ENCODE peak calls at places on chromosomes 11 and 22, in eight cellular contexts. C, J, O, F, Z, M, I and H are unnamed samples.

GRCh38 chr11:68326334-68327215 is 14.2 kb downstream of the LRP5 start:
- DNase-seq in C (no peak), J (no peak), O (no peak), F (no peak), Z (no peak), M (no peak), I (no peak), H (no peak)

GRCh38 chr11:68282141-68282860 is 10.5 kb upstream of the C11orf24 start:
- DNase-seq in C (no peak), J (no peak), O (no peak), F (peak; percentile 56), Z (no peak), M (no peak), I (peak; percentile 36), H (no peak)

GRCh38 chr11:121312483-121312882 is 19.9 kb downstream of the SC5D start:
- DNase-seq in C (no peak), J (no peak), O (no peak), F (no peak), Z (no peak), M (no peak), I (no peak), H (no peak)

GRCh38 chr22:30273196-30273595 is 6.5 kb upstream of the OSM start:
- DNase-seq in C (no peak), J (no peak), O (no peak), F (no peak), Z (no peak), M (no peak), I (no peak), H (no peak)

GRCh38 chr11:36306888-36307287 is 10.8 kb downstream of the PRR5L start:
- DNase-seq in C (no peak), J (no peak), O (no peak), F (no peak), Z (no peak), M (peak; percentile 66), I (no peak), H (no peak)

GRCh38 chr11:133040289-133040893 is 491.9 kb downstream of the OPCML start:
- DNase-seq in C (no peak), J (no peak), O (no peak), F (no peak), Z (no peak), M (no peak), I (no peak), H (no peak)

GRCh38 chr11:60634151-60634550 is 65.3 kb upstream of the MS4A8 start:
- DNase-seq in C (no peak), J (no peak), O (no peak), F (peak; percentile 34), Z (no peak), M (peak; percentile 57), I (no peak), H (no peak)

GRCh38 chr22:18070556-18071306 is 7.1 kb upstream of the PEX26 start:
- DNase-seq in C (no peak), J (no peak), O (no peak), F (no peak), Z (peak; percentile 46), M (no peak), I (no peak), H (no peak)

GRCh38 chr11:68584991-68585524 is 99.3 kb upstream of the GAL start:
- DNase-seq in C (no peak), J (no peak), O (peak; percentile 6), F (no peak), Z (no peak), M (no peak), I (no peak), H (no peak)

GRCh38 chr11:28963189-28963588 is 855.0 kb downstream of the METTL15 start:
- DNase-seq in C (no peak), J (peak; percentile 78), O (no peak), F (no peak), Z (no peak), M (no peak), I (no peak), H (no peak)

GRCh38 chr22:39349506-39349966 is 255 bp upstream of the SYNGR1 start:
- DNase-seq in C (no peak), J (no peak), O (no peak), F (peak; percentile 52), Z (no peak), M (peak; percentile 88), I (peak; percentile 49), H (peak; percentile 70)

GRCh38 chr11:34732831-34733230 is 111.9 kb downstream of the EHF start:
- DNase-seq in C (no peak), J (no peak), O (no peak), F (no peak), Z (no peak), M (no peak), I (no peak), H (no peak)

GRCh38 chr11:130163346-130164220 is 4.0 kb downstream of the ST14 start:
- DNase-seq in C (no peak), J (no peak), O (no peak), F (no peak), Z (no peak), M (no peak), I (no peak), H (no peak)

GRCh38 chr11:118622376-118623290 is 15.2 kb downstream of the PHLDB1 start:
- DNase-seq in C (no peak), J (no peak), O (peak; percentile 58), F (no peak), Z (peak; percentile 81), M (peak; percentile 49), I (no peak), H (peak; percentile 88)

GRCh38 chr11:66418168-66418985 is 2.5 kb upstream of the NPAS4 start:
- DNase-seq in C (peak; percentile 78), J (peak; percentile 87), O (peak; percentile 96), F (peak; percentile 26), Z (peak; percentile 96), M (peak; percentile 95), I (peak; percentile 71), H (peak; percentile 91)

GRCh38 chr22:32120603-32121002 is 38.5 kb downstream of the C22orf42 start:
- DNase-seq in C (no peak), J (no peak), O (no peak), F (no peak), Z (no peak), M (no peak), I (no peak), H (no peak)

GRCh38 chr11:46564459-46564858 is 29.4 kb downstream of the AMBRA1 start:
- DNase-seq in C (no peak), J (no peak), O (no peak), F (no peak), Z (no peak), M (no peak), I (no peak), H (no peak)

DNA sequence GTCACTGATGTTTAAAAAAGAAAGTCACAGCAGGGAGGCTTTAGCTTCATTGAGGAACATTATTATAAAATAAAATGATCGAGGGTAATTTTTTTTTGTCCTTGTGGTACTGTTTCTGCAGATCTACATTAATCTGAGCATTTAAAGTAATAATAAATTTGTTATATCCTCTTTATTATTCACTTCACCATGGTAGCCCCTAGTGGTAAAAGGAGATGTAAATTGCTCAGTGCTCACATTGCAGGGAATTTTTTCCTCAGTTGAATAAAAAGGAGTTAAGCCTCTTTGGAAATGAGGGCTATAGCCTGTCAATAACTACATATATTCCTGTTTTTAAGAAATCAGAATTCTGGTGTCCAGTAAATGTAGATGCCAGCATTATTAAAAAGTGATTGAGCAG is 99.7 kb upstream of the VPREB1 start:
- DNase-seq in C (no peak), J (no peak), O (no peak), F (no peak), Z (no peak), M (no peak), I (no peak), H (no peak)
- H3K27me3 ChIP-seq in C (no peaks in the 10 kb centered on the region), J (peaks cover 6% of the 10 kb centered on the region), O (peaks cover 51% of the 10 kb centered on the region), F (no peaks in the 10 kb centered on the region), Z (peaks cover 15% of the 10 kb centered on the region), M (peaks cover 100% of the 10 kb centered on the region), I (peaks cover 3% of the 10 kb centered on the region), H (no peaks in the 10 kb centered on the region)

GRCh38 chr11:128889657-128890213 is 1.4 kb upstream of the KCNJ5 start:
- DNase-seq in C (no peak), J (no peak), O (no peak), F (no peak), Z (no peak), M (peak; percentile 40), I (no peak), H (no peak)
- H3K27me3 ChIP-seq in C (no peaks in the 10 kb centered on the region), J (peaks cover 32% of the 10 kb centered on the region), O (peaks cover 33% of the 10 kb centered on the region), F (peaks cover 1% of the 10 kb centered on the region), Z (peaks cover 3% of the 10 kb centered on the region), M (peaks cover 84% of the 10 kb centered on the region), I (peaks cover 15% of the 10 kb centered on the region), H (no peaks in the 10 kb centered on the region)

GRCh38 chr11:111302298-111302697 is 4.0 kb downstream of the POU2AF3 start:
- DNase-seq in C (no peak), J (no peak), O (no peak), F (no peak), Z (no peak), M (no peak), I (no peak), H (no peak)

GRCh38 chr11:111301840-111302113 is 3.4 kb downstream of the POU2AF3 start:
- DNase-seq in C (no peak), J (no peak), O (no peak), F (no peak), Z (no peak), M (no peak), I (no peak), H (no peak)

GRCh38 chr11:111300569-111300968 is 2.2 kb downstream of the POU2AF3 start:
- DNase-seq in C (no peak), J (no peak), O (no peak), F (no peak), Z (no peak), M (no peak), I (no peak), H (no peak)

GRCh38 chr11:111299111-111300026 is 1.0 kb downstream of the POU2AF3 start:
- DNase-seq in C (no peak), J (no peak), O (peak; percentile 11), F (no peak), Z (peak; percentile 81), M (peak; percentile 75), I (no peak), H (peak; percentile 73)

DNA sequence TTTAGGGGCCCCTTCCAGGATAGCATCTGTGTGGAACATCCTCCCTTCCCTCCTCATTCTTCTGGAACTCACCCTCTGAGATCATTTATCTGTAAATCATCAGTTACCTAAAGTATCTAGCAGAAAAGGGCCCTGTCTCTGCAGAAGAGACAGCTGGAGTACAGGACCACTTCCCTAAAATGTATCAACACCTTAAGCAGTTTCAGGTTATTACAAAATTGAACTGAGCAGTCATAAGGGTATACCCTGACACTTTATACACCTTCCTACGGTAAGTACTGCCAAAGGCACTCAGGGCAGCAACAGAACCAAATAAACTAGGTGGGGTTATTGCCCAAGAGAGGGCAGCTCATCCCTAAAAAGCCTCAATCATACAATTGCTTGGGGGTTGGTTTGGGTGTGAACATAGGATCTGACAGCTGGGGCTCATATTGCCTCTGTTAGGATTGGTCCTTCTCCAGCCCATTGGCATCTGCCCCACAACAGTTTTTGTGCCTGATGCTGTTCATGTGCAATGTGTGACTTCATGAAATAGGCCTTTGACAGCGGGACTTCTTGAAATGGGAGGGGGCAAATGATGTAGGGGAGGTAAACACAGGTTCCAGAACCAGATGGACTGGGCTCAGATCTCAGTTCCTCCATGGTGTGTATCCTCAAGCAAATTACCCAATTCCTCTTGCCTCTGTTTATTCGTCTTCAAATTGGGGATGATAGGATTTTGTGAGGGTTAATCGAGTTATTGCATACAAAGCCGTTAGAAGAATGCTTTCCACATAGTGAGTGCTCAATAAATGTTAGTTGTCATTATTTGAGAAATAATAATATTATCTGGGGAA is 2.9 kb downstream of the POU2AF3 start:
- DNase-seq in C (no peak), J (no peak), O (no peak), F (no peak), Z (no peak), M (no peak), I (no peak), H (no peak)
- H3K27me3 ChIP-seq in C (no peaks in the 10 kb centered on the region), J (peaks cover 36% of the 10 kb centered on the region), O (peaks cover 14% of the 10 kb centered on the region), F (no peaks in the 10 kb centered on the region), Z (no peaks in the 10 kb centered on the region), M (peaks cover 58% of the 10 kb centered on the region), I (no peaks in the 10 kb centered on the region), H (no peaks in the 10 kb centered on the region)

GRCh38 chr11:111541209-111542061 is 915 bp downstream of the LAYN start:
- DNase-seq in C (no peak), J (peak; percentile 68), O (peak; percentile 40), F (no peak), Z (peak; percentile 72), M (peak; percentile 52), I (no peak), H (peak; percentile 76)
- H3K27me3 ChIP-seq in C (no peaks in the 10 kb centered on the region), J (no peaks in the 10 kb centered on the region), O (no peaks in the 10 kb centered on the region), F (peaks cover 4% of the 10 kb centered on the region), Z (no peaks in the 10 kb centered on the region), M (peaks cover 81% of the 10 kb centered on the region), I (peaks cover 4% of the 10 kb centered on the region), H (no peaks in the 10 kb centered on the region)